ENCODE peak calls at places on chromosomes 2 and 18, in four cellular contexts. J is lower lobe of right lung, L is AG04450, S is aorta. C is an unnamed sample.

GRCh38 chr2:177667626-177668025 is 275.1 kb downstream of the AGPS start:
- DNase-seq in J (no peak), L (no peak), S (no peak), C (peak)

GRCh38 chr2:64338910-64339500 is 115.0 kb upstream of the LGALSL start:
- DNase-seq in J (no peak), L (no peak), S (no peak), C (peak)

GRCh38 chr18:79912409-79912991 is 39.0 kb downstream of the SLC66A2 start:
- DNase-seq in J (peak), L (no peak), S (no peak), C (peak)

GRCh38 chr18:43744960-43745740 is 467.9 kb upstream of the SYT4 start:
- DNase-seq in J (no peak), L (no peak), S (no peak), C (no peak)

GRCh38 chr18:50649821-50650220 is 89.9 kb downstream of the MAPK4 start:
- DNase-seq in J (peak), L (no peak), S (peak), C (peak)

GRCh38 chr2:113391073-113391472 is 46.4 kb upstream of the ZNG1B start:
- DNase-seq in J (no peak), L (no peak), S (no peak), C (no peak)

GRCh38 chr2:124333789-124334188 is 308.7 kb downstream of the CNTNAP5 start:
- DNase-seq in J (no peak), L (no peak), S (no peak), C (no peak)

GRCh38 chr2:144117079-144117478 is 402.8 kb downstream of the ZEB2 start:
- DNase-seq in J (no peak), L (no peak), S (no peak), C (no peak)

GRCh38 chr2:201151127-201152074 is 31.5 kb upstream of the CASP10 start:
- DNase-seq in J (no peak), L (peak), S (no peak), C (peak)

GRCh38 chr18:12639990-12640880 is 17.7 kb downstream of the SPIRE1 start:
- DNase-seq in J (no peak), L (peak), S (no peak), C (peak)

GRCh38 chr2:50438293-50438692 is 593.6 kb downstream of the NRXN1 start:
- DNase-seq in J (no peak), L (no peak), S (no peak), C (no peak)

GRCh38 chr18:63336366-63337099 is 17.0 kb upstream of the BCL2 start:
- DNase-seq in J (no peak), L (peak), S (no peak), C (peak)

GRCh38 chr18:47983946-47984345 is 53.5 kb upstream of the SMAD2 start:
- DNase-seq in J (no peak), L (no peak), S (no peak), C (no peak)

GRCh38 chr2:237729681-237730475 is 68.7 kb upstream of the RBM44 start:
- DNase-seq in J (no peak), L (no peak), S (no peak), C (no peak)

GRCh38 chr2:3490191-3491158 is 28.9 kb downstream of the ADI1 start:
- DNase-seq in J (peak), L (no peak), S (no peak), C (no peak)

GRCh38 chr2:229815858-229816257 is 101.5 kb upstream of the DNER start:
- DNase-seq in J (no peak), L (no peak), S (no peak), C (peak)

GRCh38 chr2:84757648-84758047 is 123.2 kb downstream of the TRABD2A start:
- DNase-seq in J (no peak), L (no peak), S (no peak), C (no peak)

GRCh38 chr2:50691518-50691917 is 340.4 kb downstream of the NRXN1 start:
- DNase-seq in J (no peak), L (no peak), S (no peak), C (no peak)

GRCh38 chr18:3321133-3321812 is 59.3 kb downstream of the MYL12B start:
- DNase-seq in J (no peak), L (no peak), S (no peak), C (peak)

GRCh38 chr2:46334389-46335345 is 37.5 kb downstream of the EPAS1 start:
- DNase-seq in J (no peak), L (peak), S (no peak), C (peak)

GRCh38 chr2:203579131-203579643 is 44.1 kb upstream of the RAPH1 start:
- DNase-seq in J (peak), L (peak), S (no peak), C (peak)
- H3K4me3 ChIP-seq in J (no peak), L (no peak), S (no peak), C (no peak)

DNA sequence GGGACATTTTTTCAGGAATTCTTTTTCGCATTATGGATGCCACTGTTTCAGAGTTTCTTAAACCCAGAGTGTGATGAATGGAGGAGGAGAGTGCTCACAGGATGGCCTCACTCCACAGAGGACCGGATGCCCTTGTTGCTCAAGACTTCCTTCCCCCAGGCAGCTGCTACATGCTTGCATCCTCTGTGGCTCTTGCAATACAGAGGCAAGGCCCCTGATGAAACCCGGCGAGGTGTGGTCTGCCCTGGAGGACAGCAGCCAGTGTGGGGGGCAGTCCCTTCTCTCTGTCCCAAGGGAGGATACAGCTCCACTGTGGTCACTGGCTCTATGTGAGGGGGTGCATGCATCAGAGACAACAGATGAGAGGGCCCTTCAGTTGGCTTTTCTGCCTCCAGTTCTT is 109.6 kb downstream of the SH3RF3 start:
- DNase-seq in J (peak), L (peak), S (peak), C (peak)
- H3K27ac ChIP-seq in J (peak), L (peak), S (peak), C (no peak)

DNA sequence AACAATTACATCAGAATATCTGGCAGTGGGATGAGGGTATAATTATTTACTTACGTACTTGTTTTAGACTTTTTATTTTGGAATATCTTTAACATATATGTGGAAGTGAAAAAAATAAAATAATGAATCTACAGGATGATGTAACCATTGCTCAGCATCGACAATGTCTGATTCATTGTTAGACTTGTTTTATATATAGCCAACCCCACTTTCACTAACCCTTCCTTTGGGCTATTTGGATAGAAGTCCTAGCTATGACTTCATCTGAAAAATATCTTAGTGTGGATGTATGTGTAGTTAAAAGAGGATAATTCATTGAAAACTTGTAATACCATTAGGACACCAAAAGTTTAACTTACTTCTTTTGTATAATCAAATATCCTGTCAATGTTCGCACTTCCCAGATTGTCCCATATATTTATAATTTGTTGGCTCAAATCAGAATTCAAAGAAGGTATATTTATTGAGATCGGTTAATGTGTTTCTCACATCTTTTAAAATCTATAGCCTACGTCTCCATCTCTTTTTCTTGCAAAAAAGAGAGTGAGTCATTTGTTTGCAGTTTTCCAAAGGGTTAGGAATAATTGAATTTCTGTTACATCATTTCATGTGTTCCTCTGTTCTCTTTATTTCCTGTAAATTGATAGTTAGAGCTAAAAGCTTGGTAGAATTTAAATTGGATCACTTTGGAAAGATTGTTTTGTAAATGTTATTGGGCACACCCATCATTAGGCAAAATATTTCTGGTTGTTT is 506.1 kb upstream of the FAM98A start:
- DNase-seq in J (no peak), L (peak), S (no peak), C (peak)
- H3K4me3 ChIP-seq in J (no peak), L (no peak), S (no peak), C (peak)

GRCh38 chr2:196635156-196635555 is 4.4 kb upstream of the CCDC150 start:
- DNase-seq in J (no peak), L (no peak), S (no peak), C (no peak)

GRCh38 chr2:196639180-196640030 is at the start of gene CCDC150:
- DNase-seq in J (peak), L (peak), S (peak), C (peak)

GRCh38 chr2:196638765-196639164 is 750 bp upstream of the CCDC150 start:
- DNase-seq in J (no peak), L (no peak), S (no peak), C (no peak)

DNA sequence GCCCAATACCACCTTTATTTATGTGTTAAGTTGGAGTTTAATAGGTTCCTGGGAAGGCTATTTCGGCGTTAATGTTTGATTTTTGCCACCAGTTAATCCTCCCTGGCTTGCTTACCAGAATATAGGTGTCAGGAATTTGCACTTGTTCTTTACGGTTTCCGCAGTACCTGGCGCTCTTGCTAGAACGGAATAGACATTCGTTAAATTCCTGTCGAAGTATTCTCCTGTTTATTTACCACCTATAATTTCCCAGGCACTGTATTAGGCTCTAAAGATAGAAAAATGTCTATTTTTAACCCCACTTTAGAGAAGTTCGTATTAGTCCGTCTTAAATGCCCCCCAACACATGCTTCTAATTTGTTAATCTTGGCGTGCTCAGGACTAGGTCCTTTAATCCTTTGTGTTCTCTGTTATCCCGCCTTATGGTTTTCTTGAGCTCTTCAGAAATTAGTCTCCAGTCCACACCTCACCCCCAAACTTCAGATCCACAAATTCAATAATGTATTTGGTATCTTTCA is 575 bp downstream of the CCDC150 start:
- DNase-seq in J (no peak), L (no peak), S (no peak), C (no peak)
- H3K27ac ChIP-seq in J (no peak), L (peak), S (no peak), C (no peak)

DNA sequence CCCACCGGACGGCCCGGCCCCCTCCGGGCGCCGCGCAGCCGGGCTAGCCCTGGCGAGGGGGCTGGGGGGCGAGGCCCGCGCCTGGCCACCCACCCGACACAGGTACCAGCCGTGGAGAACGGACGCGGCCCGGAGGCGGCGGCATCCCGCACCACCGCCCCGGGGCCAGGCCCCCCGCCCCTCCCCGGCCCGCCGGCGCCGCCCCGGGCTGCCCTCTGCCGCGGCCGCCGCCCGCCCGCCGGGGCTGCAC is 405 bp downstream of the SOS1 start:
- DNase-seq in J (no peak), L (no peak), S (no peak), C (no peak)
- H3K4me3 ChIP-seq in J (peak), L (peak), S (peak), C (peak)

GRCh38 chr2:232984451-232985207 is 28.4 kb downstream of the NGEF start:
- DNase-seq in J (no peak), L (no peak), S (no peak), C (no peak)

GRCh38 chr2:232981767-232982360 is 31.2 kb downstream of the NGEF start:
- DNase-seq in J (no peak), L (no peak), S (no peak), C (no peak)

GRCh38 chr2:232983669-232983991 is 29.4 kb downstream of the NGEF start:
- DNase-seq in J (no peak), L (no peak), S (no peak), C (no peak)

GRCh38 chr2:232981356-232981755 is 31.7 kb downstream of the NGEF start:
- DNase-seq in J (no peak), L (no peak), S (no peak), C (no peak)

GRCh38 chr2:232982926-232983668 is 30.0 kb downstream of the NGEF start:
- DNase-seq in J (no peak), L (no peak), S (no peak), C (no peak)
- H3K27ac ChIP-seq in J (no peak), L (no peak), S (no peak), C (no peak)

GRCh38 chr2:68237976-68238580 is 14.3 kb downstream of the PPP3R1 start:
- DNase-seq in J (no peak), L (no peak), S (no peak), C (no peak)
- H3K4me3 ChIP-seq in J (no peak), L (no peak), S (no peak), C (no peak)

DNA sequence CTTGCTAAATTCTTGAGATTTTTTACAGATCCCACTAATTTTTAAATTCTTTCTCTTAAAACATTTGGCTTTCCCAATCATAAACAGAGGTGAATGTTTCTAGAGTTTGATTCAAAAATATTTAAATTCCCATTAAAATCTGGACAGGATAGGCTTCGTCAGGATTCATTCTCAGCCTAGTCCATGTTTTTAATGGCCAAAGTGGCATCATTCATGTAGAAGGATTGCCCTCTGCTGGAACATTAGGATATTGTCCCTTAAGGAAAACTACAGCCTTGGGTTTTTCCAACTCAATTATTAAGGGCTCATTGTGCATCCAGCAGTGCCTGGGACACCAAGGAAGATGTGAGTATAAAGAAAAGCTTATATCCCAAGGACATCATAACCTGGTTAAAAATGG is 71.7 kb downstream of the TPGS2 start:
- DNase-seq in J (no peak), L (peak), S (no peak), C (peak)
- H3K27ac ChIP-seq in J (no peak), L (no peak), S (no peak), C (no peak)

GRCh38 chr2:41722668-41723369 is 325.0 kb upstream of the PKDCC start:
- DNase-seq in J (no peak), L (no peak), S (peak), C (peak)
- H3K4me3 ChIP-seq in J (no peak), L (no peak), S (no peak), C (no peak)

GRCh38 chr2:159589286-159589685 is 27.1 kb downstream of the BAZ2B start:
- DNase-seq in J (no peak), L (no peak), S (no peak), C (no peak)

GRCh38 chr2:159595410-159596046 is 20.8 kb downstream of the BAZ2B start:
- DNase-seq in J (no peak), L (no peak), S (no peak), C (no peak)

GRCh38 chr2:159591221-159591620 is 25.1 kb downstream of the BAZ2B start:
- DNase-seq in J (no peak), L (no peak), S (no peak), C (no peak)

GRCh38 chr2:159592446-159592845 is 23.9 kb downstream of the BAZ2B start:
- DNase-seq in J (no peak), L (no peak), S (no peak), C (no peak)
- H3K27ac ChIP-seq in J (no peak), L (no peak), S (no peak), C (no peak)

C was measured in brain microvascular endothelial cell.